ENCODE peak calls at places on chromosomes 5 and 9, in four cellular contexts. V is endothelial cell of umbilical vein, P is MM.1S, X is fibroblast of lung. W is an unnamed sample.

GRCh38 chr5:131965826-131966415 is 20.5 kb upstream of the MEIKIN start:
- DNase-seq in V (no peak), P (no peak), X (no peak), W (no peak)

GRCh38 chr9:33165263-33166151 is 1.6 kb downstream of the B4GALT1 start:
- DNase-seq in V (peak; percentile 39), P (peak; percentile 88), X (peak; percentile 85), W (peak; percentile 72)

GRCh38 chr5:147567917-147568598 is 58.2 kb upstream of the DPYSL3 start:
- DNase-seq in V (peak; percentile 22), P (peak; percentile 15), X (peak; percentile 99), W (peak; percentile 84)

GRCh38 chr5:65299841-65300240 is 181.9 kb downstream of the ADAMTS6 start:
- DNase-seq in V (no peak), P (no peak), X (peak; percentile 93), W (no peak)

GRCh38 chr9:5364294-5364990 is 24.8 kb upstream of the RLN1 start:
- DNase-seq in V (peak; percentile 35), P (no peak), X (peak; percentile 21), W (peak; percentile 14)

GRCh38 chr5:81117566-81117965 is 115.6 kb upstream of the CKMT2 start:
- DNase-seq in V (no peak), P (no peak), X (no peak), W (no peak)

GRCh38 chr5:27494845-27495244 is 456.5 kb upstream of the CDH9 start:
- DNase-seq in V (no peak), P (no peak), X (peak; percentile 38), W (peak; percentile 83)

GRCh38 chr5:107864793-107865192 is 194.1 kb upstream of the EFNA5 start:
- DNase-seq in V (peak; percentile 31), P (no peak), X (peak; percentile 80), W (no peak)

GRCh38 chr9:21559402-21560280 is 77.5 kb upstream of the IFNE start:
- DNase-seq in V (peak; percentile 68), P (peak; percentile 11), X (peak; percentile 88), W (peak; percentile 85)
- TF ChIP-seq EZH2 in V (no peak), P (no peak), X (no peak), W (no peak)

DNA sequence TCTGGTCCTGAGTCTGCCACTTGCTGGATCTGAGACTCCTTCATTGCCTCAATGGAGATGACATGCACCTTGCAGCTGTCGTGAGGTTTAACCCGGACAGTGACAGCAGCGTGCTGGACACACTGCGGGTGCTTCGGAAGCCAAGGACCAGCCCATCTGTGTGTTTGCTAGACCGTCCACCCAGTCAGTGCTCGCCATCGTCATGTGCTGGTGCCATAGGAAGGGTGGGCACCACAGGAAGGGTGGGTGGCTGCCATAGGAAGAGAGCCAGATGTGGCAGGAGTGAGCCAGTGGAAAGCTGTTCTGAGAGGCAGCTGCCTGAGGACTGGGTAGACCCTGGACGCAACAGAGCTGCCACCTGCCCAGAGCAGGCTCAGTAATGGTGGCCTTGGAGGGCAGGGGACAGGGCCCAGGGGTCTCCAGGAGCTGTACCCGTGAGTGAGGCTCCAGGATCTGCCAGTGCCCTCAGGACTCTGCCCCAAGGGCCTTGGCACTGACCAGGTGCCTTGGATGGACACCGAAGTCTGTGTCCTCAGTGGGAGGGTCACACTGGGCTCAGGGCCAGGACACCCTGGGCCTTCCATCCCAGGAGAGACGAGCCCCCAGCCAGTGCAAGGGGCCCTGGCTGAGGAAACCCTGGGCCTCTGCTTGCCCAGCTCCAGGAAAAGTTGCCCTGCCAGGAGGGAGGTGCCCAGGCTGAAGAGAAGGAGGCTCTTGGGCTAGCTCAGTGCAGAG is 21.8 kb downstream of the FLT4 start:
- DNase-seq in V (no peak), P (no peak), X (no peak), W (no peak)
- TF ChIP-seq EZH2 in V (no peak), P (no peak), X (no peak), W (no peak)

GRCh38 chr9:130291474-130291873 is 25.9 kb downstream of the HMCN2 start:
- DNase-seq in V (no peak), P (no peak), X (no peak), W (no peak)

GRCh38 chr9:130290353-130291181 is 25.0 kb downstream of the HMCN2 start:
- DNase-seq in V (no peak), P (no peak), X (peak; percentile 51), W (no peak)

GRCh38 chr9:130294664-130295063 is 29.1 kb downstream of the HMCN2 start:
- DNase-seq in V (no peak), P (no peak), X (no peak), W (no peak)

GRCh38 chr9:130289711-130290241 is 24.2 kb downstream of the HMCN2 start:
- DNase-seq in V (no peak), P (no peak), X (no peak), W (no peak)

GRCh38 chr9:130292104-130292503 is 26.5 kb downstream of the HMCN2 start:
- DNase-seq in V (no peak), P (no peak), X (no peak), W (no peak)
- TF ChIP-seq EZH2 in V (no peak), P (no peak), X (no peak), W (no peak)

DNA sequence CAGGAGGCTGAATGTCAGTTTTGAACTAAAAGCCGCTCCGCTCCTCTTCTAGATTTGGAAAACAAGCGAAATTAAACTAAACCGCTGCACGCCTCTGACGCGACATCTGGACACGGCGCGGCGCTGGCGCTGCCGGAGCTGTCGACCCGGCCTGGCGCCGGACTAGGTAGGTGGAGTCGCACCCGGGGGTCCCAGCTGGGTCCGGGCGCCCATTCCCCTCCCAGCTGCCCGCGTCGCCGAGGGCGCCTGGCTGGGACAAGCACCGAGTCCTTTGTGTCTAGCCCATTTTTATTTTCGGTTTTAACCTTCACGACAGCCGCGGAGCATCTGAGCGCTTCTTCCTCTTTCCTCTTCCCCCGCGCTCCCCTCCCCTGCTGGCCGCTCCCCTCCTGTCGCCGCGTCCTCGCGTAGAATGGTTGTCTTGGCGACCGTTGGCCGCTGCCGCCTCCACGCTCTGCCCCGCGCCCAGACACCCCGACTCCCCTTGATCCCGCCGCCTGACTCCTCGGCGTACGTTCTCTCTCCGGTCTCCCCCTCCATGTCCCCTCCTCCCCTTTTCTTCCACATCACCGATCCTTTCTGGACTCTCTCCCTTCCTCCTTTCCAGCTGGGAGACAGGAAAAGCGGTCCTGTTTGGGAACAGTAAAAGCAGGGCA is 533 bp downstream of the CDKN2B-AS1 start:
- DNase-seq in V (peak; percentile 69), P (no peak), X (peak; percentile 76), W (peak; percentile 80)
- TF ChIP-seq EZH2 in V (no peak), P (no peak), X (no peak), W (no peak)